ENCODE peak calls at places on chromosome 4, in six cellular contexts. P, U, O, Y, T and Z are unnamed samples.

GRCh38 chr4:5999830-6000365 is 18.3 kb downstream of the C4orf50 start:
- DNase-seq in O (no peak), T (no peak), Y (no peak), U (no peak), P (no peak), Z (no peak)

GRCh38 chr4:2054217-2054616 is 4.9 kb upstream of the NAT8L start:
- DNase-seq in T (no peak), Y (no peak), U (no peak), O (no peak), P (no peak), Z (no peak)

GRCh38 chr4:119671205-119671604 is 42.6 kb upstream of the PDE5A start:
- DNase-seq in T (no peak), P (no peak), O (no peak), U (no peak), Y (no peak), Z (no peak)

GRCh38 chr4:885353-885752 is 46.8 kb downstream of the GAK start:
- DNase-seq in O (no peak), U (no peak), Y (no peak), P (no peak), T (no peak), Z (no peak)

GRCh38 chr4:112765317-112765989 is 128.5 kb downstream of the LARP7 start:
- DNase-seq in Y (peak; percentile 18), O (peak; percentile 49), T (peak; percentile 32), U (peak; percentile 9), P (no peak), Z (peak; percentile 91)

GRCh38 chr4:168515222-168516011 is 18.6 kb downstream of the PALLD start:
- DNase-seq in U (no peak), O (no peak), P (no peak), T (no peak), Y (no peak), Z (no peak)

GRCh38 chr4:116358633-116359222 is 726.6 kb downstream of the TRAM1L1 start:
- DNase-seq in P (peak; percentile 90), U (peak; percentile 64), T (peak; percentile 36), Y (peak; percentile 43), O (peak; percentile 81), Z (peak; percentile 90)

GRCh38 chr4:71932941-71933340 is 98.9 kb upstream of the NPFFR2 start:
- DNase-seq in U (no peak), Y (no peak), P (no peak), T (no peak), O (no peak), Z (no peak)

DNA sequence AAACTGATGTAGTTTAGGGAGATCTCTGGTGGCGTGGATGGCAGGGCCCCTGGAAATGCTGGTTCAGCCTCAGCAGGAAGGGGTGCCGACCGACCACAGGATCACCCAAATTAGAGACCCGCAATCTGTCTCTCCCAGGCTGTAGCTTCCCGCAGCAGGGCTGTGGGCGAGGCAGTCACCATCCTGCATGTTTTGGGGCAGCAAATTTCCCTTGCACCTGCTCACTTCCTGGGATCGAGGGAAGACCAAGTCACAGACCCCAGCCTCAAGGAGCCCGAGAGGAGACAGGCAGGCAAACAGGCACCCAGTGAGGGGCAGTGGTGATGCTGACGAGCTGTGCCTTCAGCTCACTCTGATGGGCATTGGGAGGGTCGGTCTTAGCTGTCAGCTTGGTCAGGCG is 21.2 kb upstream of the GPR78 start:
- DNase-seq in O (no peak), Y (no peak), U (no peak), P (no peak), T (no peak), Z (no peak)
- H3K79me1 ChIP-seq in O (no peaks in the 10 kb centered on the region), Y (no peaks in the 10 kb centered on the region), U (no peaks in the 10 kb centered on the region), P (no peaks in the 10 kb centered on the region), T (no peaks in the 10 kb centered on the region), Z (no peaks in the 10 kb centered on the region)

GRCh38 chr4:8506006-8506372 is 65.4 kb downstream of the TRMT44 start:
- DNase-seq in O (no peak), P (no peak), Y (no peak), U (no peak), T (no peak), Z (no peak)
- H3K79me1 ChIP-seq in O (no peaks in the 10 kb centered on the region), P (no peaks in the 10 kb centered on the region), Y (no peaks in the 10 kb centered on the region), U (no peaks in the 10 kb centered on the region), T (no peaks in the 10 kb centered on the region), Z (no peaks in the 10 kb centered on the region)

DNA sequence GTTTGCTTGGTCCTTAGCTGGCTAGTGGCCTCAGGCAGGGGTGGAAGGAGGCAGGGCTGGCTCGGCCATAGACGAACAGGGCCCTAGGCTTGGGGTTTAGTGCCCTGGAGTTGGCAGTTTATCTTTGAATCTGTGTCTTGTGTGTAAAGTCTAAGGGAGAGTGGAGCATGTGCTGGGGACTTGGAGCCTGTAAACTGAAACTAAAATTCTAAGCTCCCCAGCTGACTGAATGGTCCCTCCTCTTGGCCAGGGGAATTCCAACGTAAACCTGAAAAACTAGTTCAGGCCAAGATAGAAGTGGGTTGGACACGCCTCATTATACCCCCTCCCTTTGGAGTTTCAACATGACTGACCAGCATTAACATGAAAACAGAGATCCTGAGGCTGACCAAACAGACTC is 46.1 kb upstream of the GPR78 start:
- DNase-seq in U (peak; percentile 77), T (no peak), Y (peak; percentile 66), P (peak; percentile 83), O (peak; percentile 75), Z (peak; percentile 96)
- H3K79me1 ChIP-seq in U (no peaks in the 10 kb centered on the region), T (no peaks in the 10 kb centered on the region), Y (no peaks in the 10 kb centered on the region), P (no peaks in the 10 kb centered on the region), O (no peaks in the 10 kb centered on the region), Z (no peaks in the 10 kb centered on the region)

GRCh38 chr4:8555716-8556115 is 24.5 kb upstream of the GPR78 start:
- DNase-seq in T (no peak), O (no peak), U (no peak), P (no peak), Y (no peak), Z (no peak)
- H3K79me1 ChIP-seq in T (no peaks in the 10 kb centered on the region), O (no peaks in the 10 kb centered on the region), U (no peaks in the 10 kb centered on the region), P (no peaks in the 10 kb centered on the region), Y (no peaks in the 10 kb centered on the region), Z (no peaks in the 10 kb centered on the region)

DNA sequence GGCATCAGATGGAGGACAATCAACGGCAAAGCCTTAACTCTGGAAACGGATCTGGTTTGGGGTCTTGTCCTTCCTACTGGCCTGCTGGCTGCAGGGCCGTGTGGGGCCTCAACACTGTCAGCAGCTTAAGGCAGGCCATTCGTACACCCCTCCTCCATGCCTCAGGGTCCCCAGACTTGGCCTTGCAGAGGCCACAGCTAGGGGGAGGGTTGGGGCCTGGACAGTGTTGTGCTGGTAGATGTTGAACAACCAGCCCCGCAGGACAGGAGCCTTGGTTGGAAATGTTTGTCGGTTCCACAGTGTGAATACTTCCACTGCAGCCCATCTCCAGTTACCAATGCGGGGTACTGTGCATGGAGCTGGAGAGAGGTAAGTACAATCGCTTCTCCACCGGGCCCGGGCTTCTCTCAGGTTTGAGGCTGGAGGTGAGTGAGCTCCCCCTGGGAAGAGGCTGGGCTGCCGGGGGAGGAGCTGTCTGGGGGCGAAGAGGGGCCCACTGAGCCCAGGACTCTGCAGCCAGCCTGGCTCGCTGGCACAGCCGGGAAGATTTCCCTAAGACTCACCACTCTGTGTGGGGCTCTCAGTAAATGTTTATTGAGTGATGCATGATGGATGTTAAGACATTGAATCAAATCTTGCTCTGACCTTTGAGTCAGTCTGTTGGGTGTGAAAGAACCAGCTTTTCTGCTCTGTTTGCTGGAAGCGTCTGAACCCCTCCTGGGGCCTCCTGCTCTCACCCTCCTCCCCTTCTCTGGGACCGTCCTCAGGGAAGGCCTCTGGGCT is 19.7 kb upstream of the GPR78 start:
- DNase-seq in P (no peak), U (no peak), O (no peak), T (no peak), Y (no peak), Z (peak; percentile 76)
- H3K79me1 ChIP-seq in P (no peaks in the 10 kb centered on the region), U (no peaks in the 10 kb centered on the region), O (no peaks in the 10 kb centered on the region), T (no peaks in the 10 kb centered on the region), Y (no peaks in the 10 kb centered on the region), Z (no peaks in the 10 kb centered on the region)

GRCh38 chr4:10173039-10173753 is 56.6 kb upstream of the WDR1 start:
- DNase-seq in U (no peak), Y (peak; percentile 59), O (no peak), P (peak; percentile 41), T (no peak), Z (peak; percentile 67)
- H3K79me1 ChIP-seq in U (no peaks in the 10 kb centered on the region), Y (no peaks in the 10 kb centered on the region), O (no peaks in the 10 kb centered on the region), P (no peaks in the 10 kb centered on the region), T (no peaks in the 10 kb centered on the region), Z (no peaks in the 10 kb centered on the region)